ENCODE peak calls at places on chromosomes 4 and X, in six cellular contexts. One of them, this sample, is unnamed.

GRCh38 chrX:11867610-11868345 is 109.7 kb downstream of the MSL3 start:
- DNase-seq in choroid plexus epithelial cell: no peak
- DNase-seq in CD8-positive, alpha-beta T cell: no peak
- DNase-seq in cardiac muscle cell: no peak
- DNase-seq in foreskin fibroblast: no peak
- DNase-seq in cardiac fibroblast: no peak
- DNase-seq in this sample: no peak

GRCh38 chr4:56737666-56738065 is 56.6 kb upstream of the HOPX start:
- DNase-seq in cardiac fibroblast: no peak
- DNase-seq in CD8-positive, alpha-beta T cell: no peak
- DNase-seq in cardiac muscle cell: no peak
- DNase-seq in choroid plexus epithelial cell: no peak
- DNase-seq in foreskin fibroblast: no peak
- DNase-seq in this sample: no peak

GRCh38 chr4:38210396-38211114 is 250.4 kb downstream of the PTTG2 start:
- DNase-seq in foreskin fibroblast: peak; percentile 6
- DNase-seq in CD8-positive, alpha-beta T cell: no peak
- DNase-seq in cardiac fibroblast: peak; percentile 34
- DNase-seq in cardiac muscle cell: peak; percentile 37
- DNase-seq in choroid plexus epithelial cell: peak; percentile 27
- DNase-seq in this sample: no peak

GRCh38 chr4:7620086-7620813 is 185.5 kb upstream of the PSAPL1 start:
- DNase-seq in choroid plexus epithelial cell: no peak
- DNase-seq in CD8-positive, alpha-beta T cell: no peak
- DNase-seq in cardiac muscle cell: no peak
- DNase-seq in foreskin fibroblast: no peak
- DNase-seq in cardiac fibroblast: no peak
- DNase-seq in this sample: no peak

GRCh38 chr4:40582413-40582812 is 47.3 kb downstream of the RBM47 start:
- DNase-seq in foreskin fibroblast: no peak
- DNase-seq in CD8-positive, alpha-beta T cell: no peak
- DNase-seq in choroid plexus epithelial cell: no peak
- DNase-seq in cardiac fibroblast: no peak
- DNase-seq in cardiac muscle cell: no peak
- DNase-seq in this sample: no peak

GRCh38 chr4:992297-993110 is 700 bp downstream of the SLC26A1 start:
- DNase-seq in cardiac muscle cell: no peak
- DNase-seq in CD8-positive, alpha-beta T cell: no peak
- DNase-seq in foreskin fibroblast: no peak
- DNase-seq in cardiac fibroblast: peak; percentile 33
- DNase-seq in choroid plexus epithelial cell: peak; percentile 79
- DNase-seq in this sample: no peak

GRCh38 chr4:85783483-85783882 is 308.5 kb downstream of the ARHGAP24 start:
- DNase-seq in CD8-positive, alpha-beta T cell: no peak
- DNase-seq in cardiac muscle cell: peak; percentile 87
- DNase-seq in foreskin fibroblast: peak; percentile 90
- DNase-seq in cardiac fibroblast: peak; percentile 99
- DNase-seq in choroid plexus epithelial cell: peak; percentile 92
- DNase-seq in this sample: peak; percentile 74

GRCh38 chrX:53357799-53358530 is 64.5 kb downstream of the SMC1A start:
- DNase-seq in cardiac muscle cell: peak; percentile 76
- DNase-seq in foreskin fibroblast: peak; percentile 42
- DNase-seq in CD8-positive, alpha-beta T cell: no peak
- DNase-seq in cardiac fibroblast: peak; percentile 46
- DNase-seq in choroid plexus epithelial cell: peak; percentile 72
- DNase-seq in this sample: no peak

GRCh38 chr4:178966644-178967043 is 1524.4 kb upstream of the AGA start:
- DNase-seq in foreskin fibroblast: no peak
- DNase-seq in choroid plexus epithelial cell: no peak
- DNase-seq in cardiac fibroblast: no peak
- DNase-seq in CD8-positive, alpha-beta T cell: no peak
- DNase-seq in cardiac muscle cell: no peak
- DNase-seq in this sample: no peak

GRCh38 chr4:69831646-69832325 is 28.2 kb downstream of the SULT1E1 start:
- DNase-seq in foreskin fibroblast: no peak
- DNase-seq in cardiac muscle cell: no peak
- DNase-seq in cardiac fibroblast: no peak
- DNase-seq in CD8-positive, alpha-beta T cell: no peak
- DNase-seq in choroid plexus epithelial cell: no peak
- DNase-seq in this sample: no peak

GRCh38 chrX:22575161-22575845 is 302.6 kb downstream of the CBLL2 start:
- DNase-seq in cardiac muscle cell: no peak
- DNase-seq in foreskin fibroblast: peak; percentile 15
- DNase-seq in choroid plexus epithelial cell: no peak
- DNase-seq in cardiac fibroblast: peak; percentile 57
- DNase-seq in CD8-positive, alpha-beta T cell: no peak
- DNase-seq in this sample: peak; percentile 8

GRCh38 chrX:153726286-153727107 is 1.8 kb downstream of the ABCD1 start:
- DNase-seq in foreskin fibroblast: peak; percentile 73
- DNase-seq in cardiac muscle cell: peak; percentile 51
- DNase-seq in choroid plexus epithelial cell: peak; percentile 47
- DNase-seq in CD8-positive, alpha-beta T cell: peak; percentile 56
- DNase-seq in cardiac fibroblast: peak; percentile 51
- DNase-seq in this sample: no peak

GRCh38 chr4:71235321-71236206 is 103.3 kb upstream of the SLC4A4 start:
- DNase-seq in CD8-positive, alpha-beta T cell: no peak
- DNase-seq in choroid plexus epithelial cell: no peak
- DNase-seq in cardiac fibroblast: no peak
- DNase-seq in cardiac muscle cell: no peak
- DNase-seq in foreskin fibroblast: no peak
- DNase-seq in this sample: no peak

GRCh38 chr4:177339794-177340374 is 30.2 kb downstream of the NEIL3 start:
- DNase-seq in cardiac fibroblast: peak; percentile 60
- DNase-seq in foreskin fibroblast: peak; percentile 69
- DNase-seq in choroid plexus epithelial cell: peak; percentile 65
- DNase-seq in cardiac muscle cell: peak; percentile 63
- DNase-seq in CD8-positive, alpha-beta T cell: no peak
- DNase-seq in this sample: peak; percentile 10

GRCh38 chrX:32483534-32484136 is 727.7 kb downstream of the DMD start:
- DNase-seq in cardiac muscle cell: no peak
- DNase-seq in choroid plexus epithelial cell: peak; percentile 6
- DNase-seq in CD8-positive, alpha-beta T cell: no peak
- DNase-seq in cardiac fibroblast: peak; percentile 4
- DNase-seq in foreskin fibroblast: no peak
- DNase-seq in this sample: no peak

GRCh38 chrX:65677954-65678469 is 10.6 kb downstream of the MSN start:
- DNase-seq in CD8-positive, alpha-beta T cell: no peak
- DNase-seq in foreskin fibroblast: peak; percentile 90
- DNase-seq in cardiac muscle cell: peak; percentile 93
- DNase-seq in cardiac fibroblast: peak; percentile 93
- DNase-seq in choroid plexus epithelial cell: peak; percentile 79
- DNase-seq in this sample: peak; percentile 63

GRCh38 chrX:78330540-78330939 is 3.1 kb upstream of the CYSLTR1 start:
- DNase-seq in cardiac muscle cell: no peak
- DNase-seq in CD8-positive, alpha-beta T cell: no peak
- DNase-seq in choroid plexus epithelial cell: no peak
- DNase-seq in foreskin fibroblast: no peak
- DNase-seq in cardiac fibroblast: no peak
- DNase-seq in this sample: no peak

GRCh38 chrX:22366166-22366702 is 93.5 kb downstream of the CBLL2 start:
- DNase-seq in foreskin fibroblast: peak; percentile 38
- DNase-seq in choroid plexus epithelial cell: peak; percentile 48
- DNase-seq in cardiac fibroblast: peak; percentile 68
- DNase-seq in cardiac muscle cell: no peak
- DNase-seq in CD8-positive, alpha-beta T cell: no peak
- DNase-seq in this sample: peak; percentile 4

GRCh38 chr4:169385356-169385755 is 114.6 kb upstream of the SH3RF1 start:
- DNase-seq in foreskin fibroblast: peak; percentile 62
- DNase-seq in cardiac fibroblast: peak; percentile 55
- DNase-seq in choroid plexus epithelial cell: peak; percentile 60
- DNase-seq in cardiac muscle cell: no peak
- DNase-seq in CD8-positive, alpha-beta T cell: no peak
- DNase-seq in this sample: no peak

GRCh38 chr4:182297659-182298058 is 54.5 kb downstream of the TENM3 start:
- DNase-seq in choroid plexus epithelial cell: peak; percentile 66
- DNase-seq in cardiac muscle cell: peak; percentile 42
- DNase-seq in CD8-positive, alpha-beta T cell: no peak
- DNase-seq in cardiac fibroblast: no peak
- DNase-seq in foreskin fibroblast: peak; percentile 19
- DNase-seq in this sample: no peak

GRCh38 chr4:13892739-13893105 is 265.2 kb upstream of the BOD1L1 start:
- DNase-seq in foreskin fibroblast: peak; percentile 67
- DNase-seq in cardiac fibroblast: no peak
- DNase-seq in choroid plexus epithelial cell: peak; percentile 75
- DNase-seq in cardiac muscle cell: peak; percentile 75
- DNase-seq in CD8-positive, alpha-beta T cell: no peak
- DNase-seq in this sample: no peak

GRCh38 chrX:69298466-69299140 is 133.3 kb upstream of the PJA1 start:
- DNase-seq in foreskin fibroblast: no peak
- DNase-seq in CD8-positive, alpha-beta T cell: no peak
- DNase-seq in cardiac muscle cell: peak; percentile 48
- DNase-seq in choroid plexus epithelial cell: no peak
- DNase-seq in cardiac fibroblast: peak; percentile 3
- DNase-seq in this sample: no peak

GRCh38 chr4:38119663-38120374 is 159.6 kb downstream of the PTTG2 start:
- DNase-seq in cardiac fibroblast: peak; percentile 57
- DNase-seq in choroid plexus epithelial cell: peak; percentile 87
- DNase-seq in foreskin fibroblast: peak; percentile 93
- DNase-seq in cardiac muscle cell: peak; percentile 62
- DNase-seq in CD8-positive, alpha-beta T cell: no peak
- DNase-seq in this sample: peak; percentile 56

GRCh38 chrX:42708222-42708621 is 69.7 kb downstream of the PPP1R2C start:
- DNase-seq in foreskin fibroblast: peak; percentile 49
- DNase-seq in cardiac muscle cell: peak; percentile 57
- DNase-seq in cardiac fibroblast: peak; percentile 74
- DNase-seq in choroid plexus epithelial cell: peak; percentile 47
- DNase-seq in CD8-positive, alpha-beta T cell: no peak
- DNase-seq in this sample: no peak

GRCh38 chr4:109433281-109434006 is at the start of gene SEC24B:
- DNase-seq in cardiac muscle cell: peak; percentile 83
- DNase-seq in CD8-positive, alpha-beta T cell: peak; percentile 91
- DNase-seq in foreskin fibroblast: peak; percentile 90
- DNase-seq in choroid plexus epithelial cell: peak; percentile 70
- DNase-seq in cardiac fibroblast: peak; percentile 79
- DNase-seq in this sample: peak; percentile 13

GRCh38 chr4:102575369-102576129 is 74.4 kb downstream of the NFKB1 start:
- DNase-seq in choroid plexus epithelial cell: peak; percentile 82
- DNase-seq in foreskin fibroblast: no peak
- DNase-seq in cardiac fibroblast: peak; percentile 39
- DNase-seq in cardiac muscle cell: no peak
- DNase-seq in CD8-positive, alpha-beta T cell: no peak
- DNase-seq in this sample: no peak

GRCh38 chrX:129235903-129236302 is 287.4 kb downstream of the SMARCA1 start:
- DNase-seq in CD8-positive, alpha-beta T cell: no peak
- DNase-seq in foreskin fibroblast: no peak
- DNase-seq in choroid plexus epithelial cell: no peak
- DNase-seq in cardiac muscle cell: no peak
- DNase-seq in cardiac fibroblast: no peak
- DNase-seq in this sample: no peak

GRCh38 chr4:52051615-52052474 is 741 bp downstream of the SPATA18 start:
- DNase-seq in CD8-positive, alpha-beta T cell: no peak
- DNase-seq in cardiac muscle cell: peak; percentile 91
- DNase-seq in choroid plexus epithelial cell: peak; percentile 94
- DNase-seq in cardiac fibroblast: peak; percentile 88
- DNase-seq in foreskin fibroblast: peak; percentile 95
- DNase-seq in this sample: peak; percentile 67

GRCh38 chrX:121052122-121052521 is 4.7 kb downstream of the GLUD2 start:
- DNase-seq in foreskin fibroblast: peak; percentile 42
- DNase-seq in choroid plexus epithelial cell: no peak
- DNase-seq in CD8-positive, alpha-beta T cell: no peak
- DNase-seq in cardiac fibroblast: no peak
- DNase-seq in cardiac muscle cell: no peak
- DNase-seq in this sample: no peak

GRCh38 chr4:42398448-42399355 is 1.4 kb downstream of the SHISA3 start:
- DNase-seq in CD8-positive, alpha-beta T cell: no peak
- DNase-seq in foreskin fibroblast: peak; percentile 4
- DNase-seq in choroid plexus epithelial cell: no peak
- DNase-seq in cardiac muscle cell: peak; percentile 13
- DNase-seq in cardiac fibroblast: no peak
- DNase-seq in this sample: no peak

DNA sequence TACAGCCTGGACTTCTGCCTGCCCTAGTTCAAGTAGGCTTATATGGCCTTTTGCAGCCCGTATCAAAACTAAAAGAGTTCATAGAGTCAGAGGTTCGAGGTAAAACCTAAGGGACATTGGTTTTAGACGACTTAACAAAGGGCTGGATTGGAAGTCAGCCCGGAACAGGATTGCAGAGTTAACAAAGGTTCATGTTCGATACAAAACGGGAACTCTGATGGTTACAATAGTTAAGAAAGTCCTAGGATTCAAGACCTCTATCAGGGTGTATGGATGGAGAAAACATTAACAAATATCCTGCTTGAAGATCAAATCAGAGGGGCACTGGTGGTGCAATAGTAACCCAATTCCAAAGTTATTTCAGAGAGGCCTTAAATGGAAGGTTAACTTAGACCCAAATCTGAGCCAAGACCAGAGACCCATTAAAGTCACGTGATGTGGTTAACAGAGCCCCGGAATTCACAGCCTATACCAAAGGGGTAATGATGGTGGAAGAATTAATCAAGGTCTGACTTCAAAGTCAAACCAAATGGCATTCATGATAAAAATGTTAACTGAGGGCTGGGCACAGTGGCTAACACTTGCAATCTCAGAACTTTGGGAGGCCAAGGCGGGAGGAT is 656 bp upstream of the ZNF630 start:
- DNase-seq in cardiac fibroblast: no peak
- DNase-seq in cardiac muscle cell: no peak
- DNase-seq in CD8-positive, alpha-beta T cell: no peak
- DNase-seq in foreskin fibroblast: no peak
- DNase-seq in choroid plexus epithelial cell: no peak
- DNase-seq in this sample: no peak
- H3K4me3 ChIP-seq in cardiac fibroblast: no peak overlapping the region
- H3K4me3 ChIP-seq in cardiac muscle cell: peak overlapping the region; percentile 54
- H3K4me3 ChIP-seq in CD8-positive, alpha-beta T cell: peak overlapping the region; percentile 90
- H3K4me3 ChIP-seq in foreskin fibroblast: peak overlapping the region; percentile 66
- H3K4me3 ChIP-seq in choroid plexus epithelial cell: peak overlapping the region; percentile 71
- H3K4me3 ChIP-seq in this sample: peak overlapping the region; percentile 60

DNA sequence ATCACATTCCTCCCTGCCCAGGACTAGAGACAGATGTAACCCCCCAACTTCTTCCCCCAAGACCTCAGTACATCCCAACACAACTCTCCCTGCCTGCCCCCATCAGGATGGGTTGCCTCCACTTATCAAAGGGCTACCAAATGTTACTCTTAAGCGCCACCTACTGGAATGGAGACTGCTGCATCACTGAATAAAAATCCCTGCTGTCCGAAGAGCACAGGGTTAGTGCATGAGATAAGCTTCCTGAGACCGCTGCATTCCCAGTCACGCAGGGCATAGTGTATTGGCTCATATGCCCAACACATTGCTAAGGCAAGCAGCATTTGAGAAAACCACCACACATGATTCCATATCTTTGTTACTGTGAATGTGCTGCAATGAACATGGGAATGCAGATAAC is 544.5 kb downstream of the PPP4R3C start:
- DNase-seq in foreskin fibroblast: peak; percentile 4
- DNase-seq in cardiac fibroblast: peak; percentile 49
- DNase-seq in cardiac muscle cell: peak; percentile 25
- DNase-seq in choroid plexus epithelial cell: peak; percentile 57
- DNase-seq in CD8-positive, alpha-beta T cell: no peak
- DNase-seq in this sample: no peak
- TF ChIP-seq CTCF in foreskin fibroblast: no peak
- TF ChIP-seq CTCF in cardiac fibroblast: peak; percentile 18
- TF ChIP-seq CTCF in cardiac muscle cell: peak; percentile 28
- TF ChIP-seq CTCF in choroid plexus epithelial cell: peak; percentile 59
- TF ChIP-seq CTCF in CD8-positive, alpha-beta T cell: no peak
- TF ChIP-seq CTCF in this sample: no peak

GRCh38 chr4:183995489-183996049 is 90.5 kb downstream of the STOX2 start:
- DNase-seq in CD8-positive, alpha-beta T cell: no peak
- DNase-seq in foreskin fibroblast: no peak
- DNase-seq in cardiac muscle cell: peak; percentile 55
- DNase-seq in choroid plexus epithelial cell: no peak
- DNase-seq in cardiac fibroblast: peak; percentile 47
- DNase-seq in this sample: no peak
- H3K4me3 ChIP-seq in CD8-positive, alpha-beta T cell: no peak overlapping the region
- H3K4me3 ChIP-seq in foreskin fibroblast: no peak overlapping the region
- H3K4me3 ChIP-seq in cardiac muscle cell: no peak overlapping the region
- H3K4me3 ChIP-seq in choroid plexus epithelial cell: no peak overlapping the region
- H3K4me3 ChIP-seq in cardiac fibroblast: peak overlapping the region; percentile 9
- H3K4me3 ChIP-seq in this sample: no peak overlapping the region

GRCh38 chr4:146338512-146338911 is 124.2 kb downstream of the REELD1 start:
- DNase-seq in CD8-positive, alpha-beta T cell: no peak
- DNase-seq in cardiac fibroblast: peak; percentile 31
- DNase-seq in foreskin fibroblast: no peak
- DNase-seq in choroid plexus epithelial cell: peak; percentile 43
- DNase-seq in cardiac muscle cell: peak; percentile 31
- DNase-seq in this sample: no peak
- TF ChIP-seq CTCF in CD8-positive, alpha-beta T cell: no peak
- TF ChIP-seq CTCF in cardiac fibroblast: no peak
- TF ChIP-seq CTCF in foreskin fibroblast: no peak
- TF ChIP-seq CTCF in choroid plexus epithelial cell: no peak
- TF ChIP-seq CTCF in cardiac muscle cell: no peak
- TF ChIP-seq CTCF in this sample: peak; percentile 6